ENCODE peak calls at places on chromosomes 12 and 14, in four cellular contexts. I is stimulated activated CD8-positive, alpha-beta memory T cell treated with anti-CD3 and anti-CD28 coated beads, Interleukin-15, amount 100 ng/mL, for 24 hours; T is T-helper 22 cell; C is LoVo. S is an unnamed sample.

GRCh38 chr12:66035289-66035961 is 95.1 kb downstream of the LLPH start:
- DNase-seq in T (no peak), I (no peak), C (peak), S (no peak)

GRCh38 chr12:52921488-52922165 is 16.8 kb upstream of the KRT8 start:
- DNase-seq in C (no peak), T (no peak), I (no peak), S (no peak)

GRCh38 chr12:116874324-116874995 is 6.8 kb downstream of the HRK start:
- DNase-seq in I (no peak), T (no peak), C (no peak), S (no peak)

GRCh38 chr12:69966409-69966808 is 141.4 kb downstream of the MYRFL start:
- DNase-seq in C (peak), T (no peak), I (no peak), S (no peak)

GRCh38 chr12:45327823-45328383 is 112.0 kb downstream of the ANO6 start:
- DNase-seq in C (no peak), T (no peak), I (no peak), S (no peak)

GRCh38 chr14:92905667-92906066 is 17.3 kb upstream of the CHGA start:
- DNase-seq in I (no peak), C (no peak), T (no peak), S (no peak)

GRCh38 chr14:68506021-68506644 is 286.7 kb downstream of the ZFP36L1 start:
- DNase-seq in T (no peak), C (no peak), I (no peak), S (no peak)

GRCh38 chr12:67080637-67081036 is 188.5 kb upstream of the CAND1 start:
- DNase-seq in I (no peak), T (no peak), C (no peak), S (no peak)

GRCh38 chr14:104588066-104588857 is 8.7 kb downstream of the C14orf180 start:
- DNase-seq in I (no peak), T (no peak), C (no peak), S (no peak)

GRCh38 chr12:104011265-104011664 is 38.7 kb downstream of the GLT8D2 start:
- DNase-seq in T (no peak), C (no peak), I (no peak), S (no peak)

GRCh38 chr12:53289891-53290290 is 5.5 kb upstream of the PFDN5 start:
- DNase-seq in I (no peak), T (no peak), C (no peak), S (no peak)

GRCh38 chr12:76037130-76038105 is 5.8 kb upstream of the PHLDA1 start:
- DNase-seq in C (peak), T (no peak), I (no peak), S (no peak)

GRCh38 chr14:38089123-38089522 is 118.6 kb upstream of the SSTR1 start:
- DNase-seq in T (no peak), I (no peak), C (no peak), S (no peak)

GRCh38 chr12:121371404-121371803 is 19.2 kb upstream of the ANAPC5 start:
- DNase-seq in C (no peak), T (no peak), I (no peak), S (no peak)

GRCh38 chr12:105554223-105554678 is 223.8 kb downstream of the C12orf75 start:
- DNase-seq in I (no peak), C (peak), T (no peak), S (no peak)

GRCh38 chr12:119176267-119177055 is 2.3 kb upstream of the HSPB8 start:
- DNase-seq in C (peak), T (no peak), I (no peak), S (peak)

GRCh38 chr14:100660498-100661339 is 66.0 kb upstream of the DLK1 start:
- DNase-seq in C (no peak), I (no peak), T (no peak), S (no peak)

GRCh38 chr12:85575115-85576096 is 260.8 kb downstream of the RASSF9 start:
- DNase-seq in C (peak), T (no peak), I (no peak), S (no peak)

GRCh38 chr14:77007339-77007974 is 21.1 kb downstream of the IRF2BPL start:
- DNase-seq in C (no peak), I (no peak), T (no peak), S (no peak)

GRCh38 chr14:91416744-91417133 is 881 bp downstream of the CCDC88C start:
- DNase-seq in T (no peak), C (no peak), I (no peak), S (no peak)

GRCh38 chr12:111393700-111394275 is 11.9 kb upstream of the SH2B3 start:
- DNase-seq in T (no peak), I (no peak), C (no peak), S (no peak)

GRCh38 chr14:100383727-100384158 is 60.6 kb downstream of the SLC25A47 start:
- DNase-seq in C (peak), I (peak), T (peak), S (no peak)

GRCh38 chr14:84937044-84937443 is 592.9 kb upstream of the FLRT2 start:
- DNase-seq in C (no peak), I (no peak), T (no peak), S (no peak)

GRCh38 chr12:53254816-53255545 is 13.1 kb upstream of the ESPL1 start:
- DNase-seq in T (no peak), C (no peak), I (no peak), S (no peak)

GRCh38 chr12:55724226-55724939 is 4.2 kb downstream of the RDH5 start:
- DNase-seq in T (no peak), I (no peak), C (no peak), S (no peak)

GRCh38 chr12:48197549-48197966 is 5.5 kb downstream of the OR10AD1 start:
- DNase-seq in C (no peak), I (no peak), T (no peak), S (no peak)

GRCh38 chr14:96108061-96108795 is 69.1 kb downstream of the C14orf132 start:
- DNase-seq in I (no peak), C (no peak), T (no peak), S (no peak)

GRCh38 chr12:53928054-53928879 is 10.4 kb upstream of the HOXC13 start:
- DNase-seq in T (no peak), C (no peak), I (no peak), S (no peak)

GRCh38 chr12:95963104-95963503 is 20.0 kb downstream of the AMDHD1 start:
- DNase-seq in I (no peak), C (no peak), T (no peak), S (no peak)

GRCh38 chr14:53338192-53338591 is 185.1 kb upstream of the DDHD1 start:
- DNase-seq in I (no peak), T (no peak), C (no peak), S (no peak)

GRCh38 chr12:79317184-79317847 is 373.4 kb downstream of the PAWR start:
- DNase-seq in C (no peak), I (no peak), T (no peak), S (no peak)

GRCh38 chr12:32107376-32108267 is 975 bp downstream of the BICD1 start:
- DNase-seq in T (no peak), I (peak), C (peak), S (no peak)

GRCh38 chr14:99033951-99034350 is 238.0 kb downstream of the BCL11B start:
- DNase-seq in T (no peak), C (no peak), I (no peak), S (no peak)

GRCh38 chr12:24668563-24668962 is 280.3 kb downstream of the BCAT1 start:
- DNase-seq in T (no peak), I (no peak), C (no peak), S (no peak)

GRCh38 chr14:42299692-42300091 is 693.0 kb downstream of the LRFN5 start:
- DNase-seq in T (no peak), C (no peak), I (no peak), S (no peak)

GRCh38 chr12:78933014-78933413 is 68.4 kb downstream of the SYT1 start:
- DNase-seq in I (no peak), T (no peak), C (no peak), S (no peak)

GRCh38 chr14:72614891-72615410 is 278.9 kb downstream of the DPF3 start:
- DNase-seq in T (no peak), I (no peak), C (no peak), S (no peak)

GRCh38 chr12:93089805-93090569 is 160.9 kb upstream of the EEA1 start:
- DNase-seq in T (no peak), C (peak), I (no peak), S (no peak)

GRCh38 chr14:84254205-84254788 is 1275.6 kb upstream of the FLRT2 start:
- DNase-seq in T (no peak), I (no peak), C (no peak), S (no peak)